ENCODE peak calls at places on chromosomes 13 and 19, in nine cellular contexts. Q, N, M, R, F, T, C, U and G are unnamed samples.

GRCh38 chr13:49450105-49450819 is 6.2 kb downstream of the SETDB2 start:
- DNase-seq in M (no peak), R (no peak), Q (no peak), U (no peak), F (no peak), C (no peak), T (no peak), N (no peak), G (no peak)

GRCh38 chr19:40646564-40647254 is 43.7 kb downstream of the NUMBL start:
- DNase-seq in U (no peak), F (no peak), N (no peak), T (no peak), R (no peak), M (no peak), C (no peak), Q (no peak), G (no peak)

GRCh38 chr13:32087955-32088747 is 56.6 kb downstream of the FRY start:
- DNase-seq in T (no peak), M (no peak), F (no peak), C (no peak), U (no peak), N (no peak), Q (no peak), R (no peak), G (no peak)

GRCh38 chr13:30895773-30896172 is 10.3 kb upstream of the MEDAG start:
- DNase-seq in R (peak), F (no peak), T (no peak), C (peak), Q (no peak), N (no peak), M (no peak), U (no peak), G (no peak)

GRCh38 chr13:106467406-106468122 is 67.9 kb downstream of the EFNB2 start:
- DNase-seq in C (no peak), T (no peak), Q (no peak), U (no peak), R (no peak), F (no peak), M (no peak), N (no peak), G (no peak)

GRCh38 chr13:50128406-50129048 is 113.3 kb downstream of the KCNRG start:
- DNase-seq in F (no peak), N (no peak), R (no peak), M (no peak), C (no peak), T (no peak), U (no peak), Q (no peak), G (no peak)

GRCh38 chr19:2477141-2477710 is 1.3 kb downstream of the GADD45B start:
- DNase-seq in M (no peak), U (no peak), N (no peak), Q (no peak), C (peak), F (no peak), T (no peak), R (peak), G (no peak)

GRCh38 chr13:112839347-112840105 is 129.5 kb upstream of the MCF2L start:
- DNase-seq in F (no peak), N (no peak), U (no peak), Q (no peak), M (no peak), C (no peak), T (no peak), R (no peak), G (no peak)

GRCh38 chr13:101417043-101417406 is 717 bp upstream of the NALCN start:
- DNase-seq in U (no peak), F (no peak), R (no peak), M (no peak), T (no peak), N (no peak), C (no peak), Q (no peak), G (peak)

GRCh38 chr19:48386981-48387380 is 4.4 kb downstream of the KDELR1 start:
- DNase-seq in R (no peak), U (no peak), Q (no peak), C (no peak), N (no peak), T (no peak), F (no peak), M (no peak), G (no peak)

GRCh38 chr19:38650180-38650775 is 2.8 kb downstream of the ACTN4 start:
- DNase-seq in Q (no peak), U (no peak), M (peak), T (no peak), C (no peak), N (no peak), F (no peak), R (no peak), G (no peak)

GRCh38 chr13:79445968-79446645 is 34.8 kb upstream of the NDFIP2 start:
- DNase-seq in Q (no peak), T (no peak), U (no peak), R (no peak), C (no peak), N (no peak), F (peak), M (no peak), G (no peak)

GRCh38 chr19:17441241-17442135 is 7.0 kb downstream of the TMEM221 start:
- DNase-seq in U (no peak), R (peak), T (no peak), N (no peak), M (no peak), Q (peak), F (no peak), C (no peak), G (no peak)

GRCh38 chr19:32711747-32712146 is 7.8 kb upstream of the TDRD12 start:
- DNase-seq in N (no peak), C (no peak), T (no peak), Q (no peak), R (no peak), U (no peak), M (no peak), F (no peak), G (no peak)

GRCh38 chr19:40228863-40229262 is 2.4 kb upstream of the CCNP start:
- DNase-seq in R (no peak), U (no peak), T (no peak), N (no peak), F (no peak), Q (no peak), C (no peak), M (no peak), G (no peak)

GRCh38 chr13:76903544-76904162 is 17.4 kb upstream of the KCTD12 start:
- DNase-seq in U (peak), C (peak), F (peak), T (peak), M (peak), R (peak), Q (no peak), N (peak), G (peak)

GRCh38 chr13:28494861-28495585 is at the start of gene FLT1:
- DNase-seq in N (peak), T (peak), U (peak), F (peak), Q (no peak), C (peak), M (peak), R (peak), G (peak)

GRCh38 chr13:19090495-19090894 is 91.1 kb downstream of the TUBA3C start:
- DNase-seq in F (no peak), M (no peak), Q (no peak), T (no peak), C (no peak), U (no peak), R (no peak), N (no peak), G (no peak)

GRCh38 chr19:11931513-11931912 is 6.6 kb downstream of the ZNF700 start:
- DNase-seq in F (no peak), T (no peak), N (no peak), U (no peak), C (no peak), M (no peak), R (no peak), Q (no peak), G (no peak)

GRCh38 chr13:74040200-74040599 is 94.0 kb downstream of the KLF12 start:
- DNase-seq in M (no peak), R (peak), F (no peak), N (peak), T (no peak), Q (no peak), U (no peak), C (peak), G (no peak)

GRCh38 chr19:7932276-7932929 is 6.5 kb upstream of the CTXN1 start:
- DNase-seq in N (no peak), F (no peak), Q (no peak), U (no peak), T (no peak), R (no peak), C (no peak), M (no peak), G (no peak)

GRCh38 chr19:49534632-49535385 is 7.0 kb downstream of the RCN3 start:
- DNase-seq in M (no peak), R (no peak), C (no peak), U (no peak), T (no peak), F (no peak), Q (no peak), N (no peak), G (no peak)

GRCh38 chr13:77136902-77137420 is 110.0 kb upstream of the FBXL3 start:
- DNase-seq in C (no peak), M (no peak), R (no peak), T (no peak), N (no peak), Q (no peak), U (no peak), F (no peak), G (no peak)

GRCh38 chr19:5281588-5281987 is 59.0 kb downstream of the PTPRS start:
- DNase-seq in Q (no peak), T (no peak), M (no peak), C (peak), F (no peak), N (no peak), U (no peak), R (no peak), G (no peak)

GRCh38 chr13:38866649-38867048 is 124.0 kb downstream of the STOML3 start:
- DNase-seq in R (no peak), N (no peak), U (no peak), F (no peak), C (no peak), Q (no peak), T (no peak), M (no peak), G (peak)

GRCh38 chr13:98476538-98476966 is 100.4 kb downstream of the STK24 start:
- DNase-seq in M (peak), Q (no peak), R (no peak), N (no peak), U (peak), F (peak), T (peak), C (peak), G (peak)

GRCh38 chr19:5767949-5768348 is 16.6 kb downstream of the PRR22 start:
- DNase-seq in R (no peak), U (no peak), N (no peak), M (no peak), F (no peak), Q (no peak), T (no peak), C (no peak), G (no peak)

GRCh38 chr19:34189917-34190425 is 17.7 kb downstream of the LSM14A start:
- DNase-seq in U (no peak), T (no peak), R (no peak), C (no peak), N (no peak), F (no peak), Q (no peak), M (no peak), G (no peak)

GRCh38 chr19:2977686-2978466 is 512 bp downstream of the TLE6 start:
- DNase-seq in M (no peak), R (no peak), Q (no peak), C (no peak), T (no peak), N (no peak), U (no peak), F (no peak), G (no peak)

GRCh38 chr13:47327856-47328255 is 431.0 kb upstream of the HTR2A start:
- DNase-seq in U (no peak), Q (no peak), N (no peak), T (no peak), F (no peak), M (no peak), C (no peak), R (no peak), G (no peak)

GRCh38 chr19:55251296-55252081 is 7.3 kb downstream of the PPP6R1 start:
- DNase-seq in N (no peak), F (peak), M (no peak), U (no peak), Q (no peak), T (peak), C (no peak), R (no peak), G (no peak)